ENCODE peak calls at places on chromosomes 1 and 21, in five cellular contexts. J, A, Y, Q and D are unnamed samples.

GRCh38 chr1:99546432-99547416 is 99.2 kb upstream of the PALMD start:
- DNase-seq in Q (no peak), Y (no peak), J (no peak), A (peak), D (no peak)

GRCh38 chr1:227996187-227996950 is 10.4 kb upstream of the WNT3A start:
- DNase-seq in J (peak), Q (no peak), A (no peak), Y (peak), D (no peak)

GRCh38 chr21:34198232-34199120 is 125.1 kb downstream of the MRPS6 start:
- DNase-seq in Q (no peak), Y (no peak), A (no peak), J (no peak), D (no peak)

GRCh38 chr1:154747841-154748766 is 122.0 kb downstream of the KCNN3 start:
- DNase-seq in A (no peak), Q (peak), Y (peak), J (peak), D (no peak)

GRCh38 chr1:31216016-31216415 is 23.7 kb downstream of the NKAIN1 start:
- DNase-seq in Q (peak), Y (peak), A (peak), J (no peak), D (no peak)

GRCh38 chr1:27141266-27142003 is 13.5 kb downstream of the SLC9A1 start:
- DNase-seq in Q (no peak), J (no peak), A (no peak), Y (no peak), D (no peak)

GRCh38 chr1:37752583-37753471 is 12.1 kb downstream of the EPHA10 start:
- DNase-seq in J (no peak), A (no peak), Y (no peak), Q (no peak), D (no peak)

GRCh38 chr1:41664861-41665640 is 180.6 kb upstream of the EDN2 start:
- DNase-seq in Q (no peak), Y (no peak), A (peak), J (no peak), D (peak)

GRCh38 chr1:229410370-229410691 is 23.6 kb downstream of the ACTA1 start:
- DNase-seq in Q (no peak), Y (no peak), J (no peak), A (no peak), D (no peak)

GRCh38 chr1:63843010-63843409 is 69.2 kb downstream of the ROR1 start:
- DNase-seq in J (no peak), A (no peak), Y (no peak), Q (no peak), D (no peak)

GRCh38 chr1:161335796-161336195 is 21.6 kb downstream of the SDHC start:
- DNase-seq in Y (no peak), J (no peak), A (no peak), Q (no peak), D (no peak)

GRCh38 chr1:217881607-217882332 is 250.6 kb downstream of the SPATA17 start:
- DNase-seq in J (no peak), Q (no peak), A (no peak), Y (no peak), D (no peak)

GRCh38 chr1:180345148-180345547 is 115.1 kb downstream of the LHX4 start:
- DNase-seq in A (no peak), J (no peak), Y (no peak), Q (no peak), D (no peak)

GRCh38 chr1:151314137-151314875 is 12.9 kb downstream of the PI4KB start:
- DNase-seq in Y (peak), A (peak), J (peak), Q (peak), D (peak)

GRCh38 chr1:232925421-232926202 is 24.8 kb upstream of the NTPCR start:
- DNase-seq in A (no peak), J (no peak), Y (no peak), Q (no peak), D (no peak)
- TF ChIP-seq POLR2A in A (no peak), J (no peak), Y (no peak), Q (no peak), D (no peak)

GRCh38 chr1:87328121-87329050 is at the start of gene LMO4:
- DNase-seq in A (peak), J (peak), Q (peak), Y (peak), D (peak)
- TF ChIP-seq POLR2A in A (peak), J (peak), Q (peak), Y (peak), D (peak)

GRCh38 chr1:9238550-9238949 is 4.0 kb downstream of the H6PD start:
- DNase-seq in A (peak), J (no peak), Q (no peak), Y (no peak), D (no peak)
- TF ChIP-seq POLR2A in A (no peak), J (no peak), Q (no peak), Y (no peak), D (no peak)

GRCh38 chr1:111139956-111140679 is at the start of the genes CEPT1 and DRAM2:
- DNase-seq in Y (peak), J (peak), A (peak), Q (peak), D (peak)
- TF ChIP-seq POLR2A in Y (peak), J (peak), A (peak), Q (no peak), D (peak)

GRCh38 chr1:246703581-246703980 is 20.6 kb upstream of the SCCPDH start:
- DNase-seq in Q (no peak), A (no peak), Y (no peak), J (no peak), D (no peak)

GRCh38 chr1:246698466-246699094 is 25.6 kb upstream of the SCCPDH start:
- DNase-seq in A (no peak), Y (no peak), J (no peak), Q (no peak), D (no peak)

GRCh38 chr1:246695666-246696065 is 28.5 kb upstream of the SCCPDH start:
- DNase-seq in Y (no peak), Q (no peak), J (no peak), A (no peak), D (no peak)

GRCh38 chr1:246695136-246695535 is 29.1 kb upstream of the SCCPDH start:
- DNase-seq in Y (no peak), J (no peak), A (no peak), Q (no peak), D (no peak)

DNA sequence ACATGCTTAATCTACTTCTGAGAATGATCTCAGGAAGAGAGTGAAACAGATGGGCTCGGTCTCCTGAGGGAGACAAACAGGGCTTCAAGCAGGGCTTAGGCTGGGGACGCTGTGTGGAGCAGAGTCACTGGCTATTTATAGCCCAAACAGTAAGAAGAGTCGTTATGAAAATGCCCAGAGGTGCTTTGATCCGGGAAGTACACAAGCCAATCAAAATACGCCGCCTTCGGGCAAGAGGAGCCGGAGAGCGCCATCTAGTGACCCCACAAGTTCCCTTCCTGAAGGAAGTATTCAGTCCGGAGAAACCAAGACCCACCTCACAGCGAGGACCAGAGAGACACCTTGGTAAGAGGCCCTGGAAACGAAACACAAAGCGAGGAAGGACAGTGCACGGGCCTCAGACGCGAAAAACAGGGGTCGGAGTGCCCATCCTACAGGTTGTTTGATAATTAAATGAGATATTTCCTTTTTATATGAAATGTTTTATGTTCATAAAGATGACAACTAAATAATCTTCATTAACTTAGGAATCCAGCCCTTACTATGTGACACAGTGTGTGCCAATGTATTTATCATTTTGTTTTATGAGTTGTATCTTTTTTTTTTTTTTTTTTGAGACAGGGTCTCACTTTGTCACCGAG is 25.0 kb upstream of the SCCPDH start:
- DNase-seq in Q (peak), J (peak), Y (peak), A (peak), D (peak)
- TF ChIP-seq POLR2A in Q (no peak), J (no peak), Y (no peak), A (no peak), D (no peak)

GRCh38 chr1:67430358-67431155 is at the start of gene SERBP1:
- DNase-seq in Q (peak), Y (peak), A (peak), J (peak), D (peak)
- TF ChIP-seq POLR2A in Q (peak), Y (peak), A (no peak), J (no peak), D (no peak)

DNA sequence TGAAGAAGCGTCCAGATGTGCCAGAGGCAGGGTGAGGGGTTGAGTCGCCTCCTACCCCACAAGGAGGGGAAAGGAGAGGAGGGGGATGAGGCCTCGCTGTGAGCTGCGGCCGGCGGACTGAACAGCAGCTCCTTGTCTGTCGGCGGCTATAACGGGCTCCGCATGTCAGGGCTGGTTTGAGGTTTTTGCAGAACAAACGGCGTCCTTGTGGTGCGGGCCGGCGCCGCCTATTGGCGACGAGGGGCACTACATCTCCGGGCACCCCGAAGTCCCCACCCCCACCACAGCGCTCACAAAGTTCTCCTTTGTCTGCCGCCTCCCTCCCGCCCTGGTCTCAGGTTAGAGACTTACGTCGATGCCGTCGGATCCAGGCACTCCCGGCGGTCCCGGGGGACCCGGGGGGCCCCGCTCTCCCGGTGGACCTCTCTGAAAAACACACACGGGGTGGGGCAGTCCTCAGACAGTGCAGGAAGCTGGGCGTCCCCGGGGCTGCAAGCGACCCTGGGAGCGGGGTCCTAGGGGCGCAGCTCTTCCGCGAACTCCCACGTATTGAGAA is 1.8 kb downstream of the COL9A2 start:
- DNase-seq in Q (peak), J (peak), A (peak), Y (peak), D (no peak)
- TF ChIP-seq POLR2A in Q (no peak), J (no peak), A (no peak), Y (no peak), D (no peak)